ENCODE peak calls at places on chromosome 19, in five cellular contexts. Y is brain microvascular endothelial cell, X is fibroblast of lung, T is HepG2, B is DND-41. A is an unnamed sample.

GRCh38 chr19:30662211-30662861 is 290.2 kb downstream of the ZNF536 start:
- DNase-seq in B (no peak), T (peak), Y (no peak), X (peak), A (no peak)

GRCh38 chr19:12156254-12157058 is at the start of gene ZNF625:
- DNase-seq in B (peak), Y (peak), T (peak), X (peak), A (peak)

GRCh38 chr19:42275103-42275502 is 6.1 kb downstream of the CIC start:
- DNase-seq in Y (no peak), X (no peak), T (no peak), B (no peak), A (no peak)

GRCh38 chr19:13149628-13150186 is 468 bp downstream of the STX10 start:
- DNase-seq in T (peak), Y (peak), X (peak), B (peak), A (peak)

GRCh38 chr19:57338798-57339378 is 12.2 kb upstream of the ZNF304 start:
- DNase-seq in T (no peak), Y (peak), B (no peak), X (peak), A (peak)

GRCh38 chr19:38049105-38049649 is 142.2 kb downstream of the SIPA1L3 start:
- DNase-seq in B (peak), Y (peak), X (no peak), T (no peak), A (no peak)

GRCh38 chr19:48544856-48545750 is 6.9 kb upstream of the SULT2B1 start:
- DNase-seq in Y (no peak), X (no peak), B (no peak), T (no peak), A (no peak)

GRCh38 chr19:12956446-12957388 is at the start of gene GADD45GIP1:
- DNase-seq in T (peak), B (peak), Y (peak), X (peak), A (peak)

GRCh38 chr19:53037101-53038097 is 7.1 kb upstream of the ERVV-2 start:
- DNase-seq in B (no peak), T (no peak), Y (peak), X (peak), A (peak)

GRCh38 chr19:13872695-13873389 is 4.1 kb upstream of the NANOS3 start:
- DNase-seq in T (no peak), B (no peak), X (no peak), Y (no peak), A (no peak)

GRCh38 chr19:8307400-8307964 is 676 bp downstream of the CD320 start:
- DNase-seq in X (no peak), B (peak), Y (no peak), T (peak), A (no peak)

GRCh38 chr19:33465834-33466233 is 55.8 kb downstream of the PEPD start:
- DNase-seq in X (no peak), T (no peak), B (no peak), Y (no peak), A (no peak)

GRCh38 chr19:52695996-52696395 is 38.8 kb downstream of the ZNF611 start:
- DNase-seq in B (no peak), X (no peak), T (no peak), Y (no peak), A (no peak)

GRCh38 chr19:57465680-57466381 is 8.9 kb upstream of the VN1R1 start:
- DNase-seq in T (peak), B (peak), Y (no peak), X (no peak), A (peak)

GRCh38 chr19:50341091-50341564 is 12.0 kb upstream of the KCNC3 start:
- DNase-seq in X (no peak), T (no peak), Y (no peak), B (no peak), A (no peak)

GRCh38 chr19:29546583-29547190 is 20.9 kb downstream of the VSTM2B start:
- DNase-seq in X (no peak), B (no peak), Y (no peak), T (peak), A (no peak)

GRCh38 chr19:48830965-48831364 is 5.3 kb downstream of the HSD17B14 start:
- DNase-seq in B (no peak), X (no peak), Y (no peak), T (no peak), A (no peak)

GRCh38 chr19:30557927-30558557 is 185.9 kb downstream of the ZNF536 start:
- DNase-seq in Y (no peak), X (no peak), B (no peak), T (no peak), A (no peak)

GRCh38 chr19:38837656-38838121 is 6.1 kb upstream of the ECH1 start:
- DNase-seq in B (no peak), T (peak), X (peak), Y (no peak), A (no peak)

GRCh38 chr19:54035215-54036178 is 28.2 kb downstream of the VSTM1 start:
- DNase-seq in T (no peak), B (no peak), X (peak), Y (peak), A (peak)

GRCh38 chr19:41298327-41298964 is 11.5 kb upstream of the CCDC97 start:
- DNase-seq in B (no peak), X (peak), Y (peak), T (no peak), A (peak)

GRCh38 chr19:30695171-30695875 is 323.1 kb downstream of the ZNF536 start:
- DNase-seq in Y (no peak), T (no peak), X (no peak), B (no peak), A (no peak)

GRCh38 chr19:5445667-5446066 is 9.6 kb upstream of the ZNRF4 start:
- DNase-seq in X (peak), T (no peak), Y (no peak), B (no peak), A (no peak)

GRCh38 chr19:49335784-49336481 is 727 bp downstream of the CD37 start:
- DNase-seq in B (no peak), T (no peak), Y (no peak), X (no peak), A (no peak)

GRCh38 chr19:11155373-11156120 is at the start of gene SPC24:
- DNase-seq in T (peak), X (peak), Y (peak), B (peak), A (peak)
- TF ChIP-seq CTCF in T (peak), X (no peak), Y (no peak), B (peak), A (no peak)

GRCh38 chr19:46021531-46022041 is 1.3 kb downstream of the PGLYRP1 start:
- DNase-seq in X (no peak), T (no peak), Y (no peak), B (no peak), A (no peak)
- TF ChIP-seq CTCF in X (no peak), T (peak), Y (no peak), B (no peak), A (no peak)

GRCh38 chr19:797528-798414 is 519 bp downstream of the PTBP1 start:
- DNase-seq in B (peak), T (peak), X (peak), Y (peak), A (peak)
- TF ChIP-seq CTCF in B (no peak), T (no peak), X (no peak), Y (no peak), A (no peak)

DNA sequence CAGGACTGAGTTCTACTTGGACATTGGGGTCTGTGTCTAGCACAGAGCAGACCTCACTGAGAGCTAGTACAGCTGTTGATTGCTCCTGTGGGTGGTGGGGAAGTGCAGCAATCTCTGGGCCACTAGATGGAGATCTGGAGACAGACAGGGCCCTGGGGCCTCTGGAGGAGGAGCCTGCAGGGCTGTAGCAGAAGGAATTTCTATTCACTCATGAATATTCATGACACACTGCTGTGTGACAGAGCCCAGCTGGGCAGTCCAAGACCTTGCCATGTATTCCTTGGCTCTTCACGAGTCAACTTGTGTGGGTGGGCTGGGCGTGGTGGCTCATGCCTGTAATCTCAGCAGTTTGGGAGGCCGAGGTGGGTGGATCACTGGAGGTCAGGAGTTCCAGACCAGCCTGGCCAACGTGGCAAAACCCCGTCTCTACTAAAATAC is 37.5 kb downstream of the SUGP2 start:
- DNase-seq in X (peak), T (peak), Y (peak), B (peak), A (peak)
- TF ChIP-seq CTCF in X (peak), T (peak), Y (peak), B (peak), A (peak)

GRCh38 chr19:18717601-18718000 is 34.1 kb downstream of the CRTC1 start:
- DNase-seq in T (no peak), B (no peak), Y (no peak), X (no peak), A (peak)
- TF ChIP-seq CTCF in T (no peak), B (no peak), Y (no peak), X (no peak), A (no peak)

DNA sequence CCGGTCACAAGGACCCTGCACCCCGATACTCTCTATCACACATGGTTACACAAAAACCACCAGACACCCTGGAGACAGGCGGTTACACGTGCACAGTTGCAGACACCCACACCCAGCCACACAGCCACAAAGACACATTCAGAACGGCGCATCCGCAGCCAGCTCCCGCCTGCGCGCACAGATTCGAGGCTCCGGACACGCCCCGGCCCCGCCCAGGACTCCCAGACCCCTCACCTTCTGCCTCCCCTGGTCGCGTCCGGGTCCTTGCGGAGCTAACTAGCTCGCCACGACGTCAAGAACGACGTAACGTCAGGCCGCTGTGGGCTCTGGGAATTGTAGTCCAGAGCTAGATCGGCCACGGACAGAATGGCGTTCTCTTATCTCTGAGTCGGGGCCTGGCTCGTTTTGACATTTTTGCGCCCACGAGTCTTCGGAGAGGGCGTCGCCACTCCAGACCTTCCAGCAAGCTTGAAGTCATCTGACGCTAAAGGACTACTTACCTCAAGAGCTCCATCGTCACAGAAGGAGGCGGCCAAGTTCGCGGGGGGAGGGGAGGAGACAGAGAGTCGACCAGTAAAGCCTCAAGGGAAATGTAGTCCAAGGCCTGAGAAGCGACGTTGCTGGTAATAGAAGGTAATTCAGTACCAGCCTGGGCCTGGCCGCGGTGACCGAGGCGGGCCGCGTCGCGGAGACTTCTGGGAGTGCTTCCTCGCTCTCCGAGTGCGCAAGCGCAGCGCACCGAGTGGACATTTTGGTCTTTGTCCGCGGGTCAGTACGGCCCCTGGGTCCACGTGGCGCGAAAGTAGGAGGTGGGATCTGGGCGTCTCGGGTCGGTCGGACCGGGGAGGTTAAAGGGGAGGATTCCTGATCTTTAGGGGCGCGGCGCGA is at the start of the genes ZNF146 and ZNF565:
- DNase-seq in B (peak), Y (peak), X (peak), T (peak), A (peak)
- TF ChIP-seq CTCF in B (peak), Y (no peak), X (no peak), T (peak), A (no peak)